ENCODE peak calls at places on chromosomes 7 and 10, in eight cellular contexts. I, Z, W, U, C, X, K and Q are unnamed samples.

GRCh38 chr10:99917963-99918825 is 91.6 kb downstream of the DNMBP start:
- DNase-seq in U (no peak), X (peak; percentile 96), C (peak; percentile 71), I (no peak), W (no peak), Z (no peak), K (no peak), Q (peak; percentile 23)

GRCh38 chr7:25223206-25223605 is 5.1 kb downstream of the NPVF start:
- DNase-seq in K (no peak), I (no peak), Z (no peak), C (no peak), W (no peak), X (no peak), U (no peak), Q (no peak)

GRCh38 chr10:50326757-50327701 is 75.7 kb upstream of the ASAH2 start:
- DNase-seq in K (no peak), X (no peak), Z (no peak), C (no peak), I (no peak), W (peak; percentile 63), U (no peak), Q (no peak)

GRCh38 chr7:130733866-130734524 is at the start of gene KLF14:
- DNase-seq in Z (no peak), C (peak; percentile 54), U (no peak), W (peak; percentile 35), K (no peak), I (peak; percentile 10), X (peak; percentile 69), Q (peak; percentile 37)

GRCh38 chr10:129770286-129770685 is 193.8 kb downstream of the EBF3 start:
- DNase-seq in I (no peak), X (peak; percentile 36), W (no peak), C (no peak), K (no peak), Z (no peak), U (no peak), Q (no peak)

GRCh38 chr10:22301193-22301592 is 15.0 kb upstream of the COMMD3 start:
- DNase-seq in C (no peak), K (no peak), Z (no peak), I (no peak), U (no peak), W (no peak), X (peak; percentile 56), Q (no peak)

GRCh38 chr10:116809528-116810500 is 39.5 kb upstream of the ENO4 start:
- DNase-seq in K (no peak), C (no peak), Z (no peak), U (no peak), X (peak; percentile 86), I (peak; percentile 31), W (peak; percentile 30), Q (no peak)

GRCh38 chr10:119268871-119269506 is 61.6 kb downstream of the GRK5 start:
- DNase-seq in U (no peak), I (no peak), C (peak; percentile 33), Z (no peak), X (peak; percentile 35), W (no peak), K (no peak), Q (no peak)

GRCh38 chr7:112001089-112001826 is 204.9 kb downstream of the DOCK4 start:
- DNase-seq in I (peak; percentile 37), U (no peak), W (peak; percentile 69), C (no peak), Z (no peak), K (peak; percentile 38), X (no peak), Q (no peak)

GRCh38 chr10:66187096-66187733 is 738.6 kb upstream of the LRRTM3 start:
- DNase-seq in W (no peak), Z (no peak), C (no peak), I (no peak), K (no peak), X (no peak), U (no peak), Q (no peak)

GRCh38 chr10:49646256-49646870 is 32.5 kb downstream of the CHAT start:
- DNase-seq in I (no peak), W (no peak), K (no peak), X (peak; percentile 57), C (no peak), Z (no peak), U (no peak), Q (no peak)

GRCh38 chr10:103529539-103529938 is 36.0 kb downstream of the NEURL1 start:
- DNase-seq in I (no peak), W (no peak), X (no peak), U (no peak), K (no peak), C (no peak), Z (no peak), Q (no peak)

GRCh38 chr10:73802276-73802991 is 9.0 kb downstream of the NDST2 start:
- DNase-seq in I (no peak), C (no peak), Z (no peak), X (peak; percentile 32), K (no peak), U (no peak), W (no peak), Q (peak; percentile 49)

GRCh38 chr7:47132471-47132870 is 449.4 kb downstream of the TNS3 start:
- DNase-seq in U (no peak), Z (no peak), C (no peak), K (no peak), W (no peak), I (no peak), X (no peak), Q (no peak)

GRCh38 chr7:20310963-20311742 is 19.5 kb upstream of the ITGB8 start:
- DNase-seq in Z (no peak), K (no peak), W (no peak), I (peak; percentile 38), C (no peak), X (no peak), U (peak; percentile 46), Q (no peak)

GRCh38 chr7:27176962-27177794 is 3.1 kb upstream of the HOXA10 start:
- DNase-seq in W (no peak), I (no peak), K (no peak), X (no peak), C (peak; percentile 30), Z (no peak), U (no peak), Q (peak; percentile 70)

GRCh38 chr7:53094827-53095226 is 59.4 kb downstream of the POM121L12 start:
- DNase-seq in Z (no peak), C (no peak), U (no peak), I (no peak), K (no peak), X (no peak), W (no peak), Q (no peak)

GRCh38 chr7:16754869-16755317 is 1.3 kb downstream of the TSPAN13 start:
- DNase-seq in U (no peak), Z (no peak), X (no peak), K (no peak), C (no peak), W (no peak), I (no peak), Q (no peak)

DNA sequence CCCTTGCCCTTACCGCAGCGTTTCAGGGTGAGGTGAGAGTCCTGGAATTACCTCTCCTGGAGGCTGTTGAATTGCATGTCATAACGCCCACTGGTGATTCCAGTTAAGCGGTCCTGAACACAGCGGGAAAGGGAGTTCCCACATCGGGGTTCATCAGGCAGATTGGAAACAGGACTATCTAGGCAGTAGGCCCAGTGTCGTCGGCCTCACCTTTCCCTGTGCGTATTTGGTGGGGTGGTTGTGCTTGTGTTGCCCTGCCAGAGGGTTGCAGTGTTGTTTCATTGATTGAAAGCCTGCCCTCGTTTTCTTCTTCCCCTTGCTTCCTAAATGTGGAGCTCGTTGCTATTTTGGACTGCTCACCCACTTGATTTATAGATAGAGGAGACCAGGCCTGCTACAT is 10.6 kb upstream of the SUN1 start:
- DNase-seq in C (peak; percentile 26), Z (no peak), I (no peak), U (no peak), K (no peak), X (no peak), W (no peak), Q (no peak)
- H3K27ac ChIP-seq in C (no peak overlapping the region), Z (no peak overlapping the region), I (no peak overlapping the region), U (no peak overlapping the region), K (no peak overlapping the region), X (no peak overlapping the region), W (peak overlapping the region; percentile 45), Q (peak overlapping the region; percentile 96)

GRCh38 chr10:44458671-44459403 is 73.9 kb upstream of the CXCL12 start:
- DNase-seq in U (no peak), Z (no peak), K (no peak), X (no peak), I (no peak), W (no peak), C (no peak), Q (no peak)

GRCh38 chr10:44459677-44460076 is 74.8 kb upstream of the CXCL12 start:
- DNase-seq in W (no peak), Z (no peak), X (no peak), U (no peak), I (no peak), C (no peak), K (no peak), Q (no peak)

GRCh38 chr10:44462338-44462914 is 77.5 kb upstream of the CXCL12 start:
- DNase-seq in Z (no peak), W (no peak), C (no peak), X (no peak), K (no peak), U (no peak), I (no peak), Q (no peak)

GRCh38 chr10:44460499-44460898 is 75.6 kb upstream of the CXCL12 start:
- DNase-seq in Z (no peak), C (no peak), X (no peak), I (no peak), U (no peak), K (no peak), W (no peak), Q (no peak)

GRCh38 chr10:44457259-44457658 is 72.4 kb upstream of the CXCL12 start:
- DNase-seq in X (no peak), C (no peak), Z (no peak), W (no peak), I (no peak), U (no peak), K (no peak), Q (no peak)
- TF ChIP-seq CTCF in X (peak; percentile 54), C (no peak), Z (peak; percentile 2), W (no peak), I (no peak), U (peak; percentile 58), K (peak; percentile 33), Q (no peak)

DNA sequence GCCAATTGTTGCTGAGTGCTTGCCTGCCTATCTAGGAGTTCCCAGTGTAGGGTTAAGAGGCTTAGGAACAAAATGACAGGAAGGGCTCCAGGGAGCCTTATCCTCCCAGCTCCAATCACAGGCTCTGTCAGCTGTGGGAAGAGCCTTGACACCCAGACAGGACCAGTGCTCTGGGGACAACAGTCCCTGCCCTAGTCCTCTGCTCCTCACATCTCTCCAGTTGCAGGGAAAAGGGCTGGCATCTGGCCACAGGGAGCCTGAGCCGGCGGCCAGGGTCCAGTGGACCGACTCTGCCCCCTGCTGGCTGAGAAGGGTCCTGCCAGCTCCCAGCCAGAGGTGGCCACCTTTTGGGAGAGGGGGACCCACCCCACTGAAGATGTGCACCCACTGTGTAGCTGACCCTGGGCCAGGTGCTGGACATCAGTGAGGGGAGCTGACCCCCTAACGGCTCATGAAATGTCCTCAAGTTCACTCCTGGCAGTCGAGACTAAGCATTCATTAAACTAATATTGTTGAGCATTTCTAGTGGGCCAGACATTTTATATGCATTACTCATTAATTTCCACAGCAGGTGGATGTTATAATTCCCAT is 17.6 kb downstream of the DNAJB12 start:
- DNase-seq in U (peak; percentile 67), W (peak; percentile 56), X (peak; percentile 91), K (no peak), Z (no peak), C (peak; percentile 94), I (no peak), Q (peak; percentile 87)
- H3K27ac ChIP-seq in U (no peak overlapping the region), W (peak overlapping the region; percentile 100), X (no peak overlapping the region), K (peak overlapping the region; percentile 69), Z (peak overlapping the region; percentile 90), C (peak overlapping the region; percentile 99), I (peak overlapping the region; percentile 35), Q (peak overlapping the region; percentile 96)

GRCh38 chr7:12518920-12519681 is 51.4 kb upstream of the SCIN start:
- DNase-seq in W (peak; percentile 4), U (no peak), I (no peak), K (no peak), Z (no peak), X (peak; percentile 88), C (no peak), Q (no peak)
- TF ChIP-seq CTCF in W (peak; percentile 21), U (peak; percentile 67), I (peak; percentile 30), K (peak; percentile 82), Z (peak; percentile 64), X (peak; percentile 90), C (no peak), Q (no peak)